ENCODE peak calls at places on chromosomes 1 and 21, in nine cellular contexts. C is Daoy; R is GM10248; S is K562; D is MV-4-11; M is hypothalamus; L is activated CD4-positive, alpha-beta T cell treated with anti-CD3 and anti-CD28 coated beads for 1 hour; B is iris pigment epithelial cell; W is central memory CD8-positive, alpha-beta T cell. P is an unnamed sample.
A peak's percentile ranks its signal among the peaks of the same experiment; 100 is the strongest.

GRCh38 chr1:31019401-31019800 is 46.1 kb downstream of the PUM1 start:
- DNase-seq in B (no peak), D (no peak), L (no peak), R (no peak), M (no peak), C (no peak), W (no peak), S (no peak), P (no peak)

GRCh38 chr1:168236836-168237611 is 11.2 kb downstream of the SFT2D2 start:
- DNase-seq in L (no peak), W (no peak), R (no peak), B (no peak), D (no peak), C (no peak), S (no peak), M (peak; percentile 6), P (no peak)

GRCh38 chr1:41341756-41342562 is 19.3 kb upstream of the FOXO6 start:
- DNase-seq in C (no peak), D (peak; percentile 51), S (no peak), B (peak; percentile 17), M (no peak), R (no peak), W (no peak), L (no peak), P (peak; percentile 66)

GRCh38 chr1:29032839-29033238 is 90.9 kb downstream of the TMEM200B start:
- DNase-seq in B (no peak), L (no peak), W (no peak), D (no peak), R (no peak), S (peak; percentile 78), C (no peak), M (no peak), P (no peak)

GRCh38 chr1:156942176-156942575 is 21.7 kb downstream of the LRRC71 start:
- DNase-seq in R (no peak), L (no peak), S (no peak), B (no peak), W (no peak), M (no peak), C (no peak), D (no peak), P (no peak)

GRCh38 chr1:92933459-92933858 is 27.8 kb downstream of the DIPK1A start:
- DNase-seq in M (no peak), D (no peak), R (no peak), S (no peak), W (no peak), B (peak; percentile 16), L (no peak), C (no peak), P (no peak)

GRCh38 chr1:227869281-227869842 is 53.9 kb downstream of the PRSS38 start:
- DNase-seq in C (no peak), M (no peak), S (no peak), D (no peak), R (no peak), L (no peak), W (no peak), B (no peak), P (no peak)

GRCh38 chr1:35560256-35561225 is 2.9 kb downstream of the NCDN start:
- DNase-seq in L (no peak), R (no peak), M (peak; percentile 83), W (no peak), B (no peak), S (no peak), D (no peak), C (no peak), P (no peak)

GRCh38 chr1:232223887-232224286 is 406.0 kb downstream of the SIPA1L2 start:
- DNase-seq in S (no peak), D (no peak), B (no peak), R (no peak), W (no peak), L (no peak), C (no peak), M (no peak), P (no peak)

GRCh38 chr1:15985611-15986272 is 9.8 kb upstream of the ZBTB17 start:
- DNase-seq in M (no peak), D (peak; percentile 80), L (no peak), W (no peak), C (peak; percentile 86), B (no peak), S (no peak), R (no peak), P (no peak)

GRCh38 chr1:8987881-8988617 is 38.2 kb downstream of the SLC2A7 start:
- DNase-seq in S (peak; percentile 77), R (peak; percentile 82), W (peak; percentile 45), M (peak; percentile 56), C (peak; percentile 61), B (peak; percentile 29), D (peak; percentile 7), L (peak; percentile 55), P (no peak)

GRCh38 chr1:72516826-72517225 is 234.5 kb upstream of the NEGR1 start:
- DNase-seq in C (no peak), R (no peak), M (no peak), W (no peak), L (no peak), D (no peak), S (no peak), B (no peak), P (no peak)

GRCh38 chr1:108815566-108815965 is 41.3 kb downstream of the AKNAD1 start:
- DNase-seq in D (no peak), W (no peak), B (no peak), L (no peak), C (no peak), R (no peak), M (no peak), S (no peak), P (no peak)

GRCh38 chr1:61300899-61301298 is 218.5 kb downstream of the NFIA start:
- DNase-seq in L (no peak), B (no peak), M (no peak), R (no peak), D (no peak), C (no peak), W (no peak), S (no peak), P (no peak)

GRCh38 chr21:45854702-45855247 is 126.8 kb upstream of the COL6A1 start:
- DNase-seq in B (peak; percentile 40), R (no peak), D (no peak), L (no peak), W (no peak), M (no peak), C (peak; percentile 16), S (no peak), P (no peak)

GRCh38 chr1:223199094-223199647 is 56.1 kb upstream of the TLR5 start:
- DNase-seq in R (no peak), D (no peak), B (no peak), M (no peak), W (no peak), S (no peak), C (no peak), L (no peak), P (no peak)

GRCh38 chr1:39205102-39205780 is 746 bp downstream of the MACF1 start:
- DNase-seq in M (no peak), R (peak; percentile 46), C (peak; percentile 75), S (peak; percentile 59), W (no peak), B (peak; percentile 87), L (peak; percentile 57), D (peak; percentile 87), P (no peak)

GRCh38 chr1:200258447-200259375 is 151.1 kb downstream of the ZNF281 start:
- DNase-seq in S (peak; percentile 27), D (peak; percentile 9), L (no peak), B (peak; percentile 41), R (peak; percentile 37), C (peak; percentile 21), W (no peak), M (no peak), P (no peak)

GRCh38 chr1:170027760-170028159 is 46.7 kb downstream of the KIFAP3 start:
- DNase-seq in R (no peak), D (no peak), S (no peak), W (no peak), B (no peak), L (no peak), C (no peak), M (no peak), P (no peak)

GRCh38 chr1:110151175-110151715 is 951 bp downstream of the SLC6A17 start:
- DNase-seq in L (no peak), C (no peak), B (no peak), S (no peak), R (no peak), M (no peak), W (no peak), D (no peak), P (no peak)

GRCh38 chr1:116167625-116168276 is 56.6 kb downstream of the MAB21L3 start:
- DNase-seq in M (no peak), D (no peak), W (no peak), R (no peak), L (no peak), C (peak; percentile 42), S (peak; percentile 44), B (peak; percentile 26), P (no peak)

GRCh38 chr1:30852026-30852425 is 56.5 kb downstream of the SDC3 start:
- DNase-seq in R (no peak), C (peak; percentile 84), W (no peak), D (no peak), B (peak; percentile 37), S (no peak), L (no peak), M (no peak), P (no peak)

GRCh38 chr1:174996474-174996873 is 3.3 kb upstream of the CACYBP start:
- DNase-seq in B (peak; percentile 56), M (no peak), S (peak; percentile 30), C (peak; percentile 6), W (no peak), D (peak; percentile 22), L (no peak), R (no peak), P (no peak)

GRCh38 chr21:41622831-41623548 is 115.0 kb upstream of the TMPRSS2 start:
- DNase-seq in R (no peak), C (peak; percentile 68), B (peak; percentile 42), W (no peak), D (no peak), S (no peak), L (no peak), M (no peak), P (no peak)

GRCh38 chr1:156336242-156336641 is 1.9 kb downstream of the CCT3 start:
- DNase-seq in L (no peak), B (no peak), R (no peak), S (peak; percentile 34), W (no peak), C (no peak), M (no peak), D (no peak), P (no peak)

GRCh38 chr21:45533731-45534571 is 8.3 kb downstream of the SLC19A1 start:
- DNase-seq in M (no peak), S (no peak), R (no peak), B (no peak), D (no peak), C (no peak), L (no peak), W (no peak), P (no peak)

GRCh38 chr21:43835061-43835460 is 30.0 kb upstream of the AGPAT3 start:
- DNase-seq in S (no peak), C (no peak), M (no peak), W (no peak), R (no peak), D (peak; percentile 32), B (no peak), L (no peak), P (no peak)

GRCh38 chr1:56526571-56527174 is 52.7 kb downstream of the PLPP3 start:
- DNase-seq in W (no peak), L (no peak), M (no peak), S (no peak), C (peak; percentile 14), B (no peak), R (peak; percentile 30), D (peak; percentile 68), P (no peak)

GRCh38 chr1:54353959-54354358 is 52.2 kb downstream of the SSBP3 start:
- DNase-seq in L (no peak), W (no peak), M (no peak), R (no peak), B (no peak), S (no peak), C (no peak), D (no peak), P (no peak)

P was measured in NCI-H2081 treated with DMSO at 0.1 percent for 48 hours.